ENCODE peak calls at places on chromosomes 12 and 14, in seven cellular contexts. One of them, this sample, is unnamed. For H3K9me3, H3K4me1 and H3K27me3, the result is how much of the 10 kb centered on the place peaks cover.

GRCh38 chr12:120816363-120816762 is 87.8 kb downstream of the SPPL3 start:
- DNase-seq in BE2C: no peak
- DNase-seq in gastrocnemius medialis: no peak
- DNase-seq in naive thymus-derived CD4-positive, alpha-beta T cell: no peak
- DNase-seq in IMR-90: no peak
- DNase-seq in ovary: no peak
- DNase-seq in mesenchymal stem cell: no peak
- DNase-seq in this sample: no peak

GRCh38 chr12:103128862-103129501 is 171.5 kb downstream of the ASCL1 start:
- DNase-seq in BE2C: no peak
- DNase-seq in gastrocnemius medialis: no peak
- DNase-seq in IMR-90: no peak
- DNase-seq in mesenchymal stem cell: no peak
- DNase-seq in naive thymus-derived CD4-positive, alpha-beta T cell: no peak
- DNase-seq in ovary: no peak
- DNase-seq in this sample: no peak

GRCh38 chr14:39107624-39108023 is 4.6 kb upstream of the SEC23A start:
- DNase-seq in naive thymus-derived CD4-positive, alpha-beta T cell: peak
- DNase-seq in ovary: no peak
- DNase-seq in gastrocnemius medialis: no peak
- DNase-seq in IMR-90: peak
- DNase-seq in mesenchymal stem cell: peak
- DNase-seq in BE2C: no peak
- DNase-seq in this sample: no peak

GRCh38 chr14:64502476-64503183 is 1.0 kb downstream of the ZBTB25 start:
- DNase-seq in ovary: no peak
- DNase-seq in gastrocnemius medialis: no peak
- DNase-seq in naive thymus-derived CD4-positive, alpha-beta T cell: peak
- DNase-seq in mesenchymal stem cell: no peak
- DNase-seq in IMR-90: peak
- DNase-seq in BE2C: no peak
- DNase-seq in this sample: no peak

GRCh38 chr14:31969841-31970240 is 107.3 kb upstream of the ARHGAP5 start:
- DNase-seq in IMR-90: no peak
- DNase-seq in gastrocnemius medialis: no peak
- DNase-seq in mesenchymal stem cell: peak
- DNase-seq in BE2C: no peak
- DNase-seq in ovary: no peak
- DNase-seq in naive thymus-derived CD4-positive, alpha-beta T cell: no peak
- DNase-seq in this sample: no peak

GRCh38 chr12:132391326-132392041 is 62.1 kb upstream of the GALNT9 start:
- DNase-seq in IMR-90: no peak
- DNase-seq in naive thymus-derived CD4-positive, alpha-beta T cell: no peak
- DNase-seq in gastrocnemius medialis: no peak
- DNase-seq in ovary: no peak
- DNase-seq in mesenchymal stem cell: no peak
- DNase-seq in BE2C: no peak
- DNase-seq in this sample: no peak

GRCh38 chr14:68593806-68594536 is 198.9 kb downstream of the ZFP36L1 start:
- DNase-seq in mesenchymal stem cell: peak
- DNase-seq in gastrocnemius medialis: no peak
- DNase-seq in BE2C: no peak
- DNase-seq in IMR-90: peak
- DNase-seq in ovary: no peak
- DNase-seq in naive thymus-derived CD4-positive, alpha-beta T cell: no peak
- DNase-seq in this sample: no peak

GRCh38 chr14:94970937-94971730 is 186.2 kb downstream of the DICER1 start:
- DNase-seq in mesenchymal stem cell: no peak
- DNase-seq in BE2C: no peak
- DNase-seq in naive thymus-derived CD4-positive, alpha-beta T cell: no peak
- DNase-seq in ovary: no peak
- DNase-seq in IMR-90: no peak
- DNase-seq in gastrocnemius medialis: no peak
- DNase-seq in this sample: no peak

GRCh38 chr12:21774358-21775129 is at the start of gene KCNJ8:
- DNase-seq in BE2C: peak
- DNase-seq in mesenchymal stem cell: peak
- DNase-seq in ovary: peak
- DNase-seq in naive thymus-derived CD4-positive, alpha-beta T cell: no peak
- DNase-seq in gastrocnemius medialis: peak
- DNase-seq in IMR-90: peak
- DNase-seq in this sample: no peak

GRCh38 chr12:3319723-3320492 is 171.1 kb upstream of the PRMT8 start:
- DNase-seq in mesenchymal stem cell: no peak
- DNase-seq in IMR-90: no peak
- DNase-seq in ovary: no peak
- DNase-seq in naive thymus-derived CD4-positive, alpha-beta T cell: no peak
- DNase-seq in BE2C: no peak
- DNase-seq in gastrocnemius medialis: no peak
- DNase-seq in this sample: no peak

GRCh38 chr14:63737582-63738006 is 9.7 kb upstream of the SGPP1 start:
- DNase-seq in gastrocnemius medialis: no peak
- DNase-seq in BE2C: no peak
- DNase-seq in naive thymus-derived CD4-positive, alpha-beta T cell: no peak
- DNase-seq in IMR-90: no peak
- DNase-seq in ovary: no peak
- DNase-seq in mesenchymal stem cell: no peak
- DNase-seq in this sample: no peak

GRCh38 chr14:36973806-36974442 is 198.5 kb downstream of the SLC25A21 start:
- DNase-seq in IMR-90: peak
- DNase-seq in mesenchymal stem cell: peak
- DNase-seq in ovary: no peak
- DNase-seq in BE2C: no peak
- DNase-seq in gastrocnemius medialis: no peak
- DNase-seq in naive thymus-derived CD4-positive, alpha-beta T cell: no peak
- DNase-seq in this sample: no peak

GRCh38 chr12:25950329-25951115 is 8.0 kb upstream of the RASSF8 start:
- DNase-seq in gastrocnemius medialis: no peak
- DNase-seq in IMR-90: no peak
- DNase-seq in mesenchymal stem cell: no peak
- DNase-seq in ovary: no peak
- DNase-seq in BE2C: no peak
- DNase-seq in naive thymus-derived CD4-positive, alpha-beta T cell: no peak
- DNase-seq in this sample: no peak

GRCh38 chr14:106843951-106844483 is 1317.6 kb downstream of the TMEM121 start:
- DNase-seq in gastrocnemius medialis: no peak
- DNase-seq in mesenchymal stem cell: no peak
- DNase-seq in ovary: peak
- DNase-seq in naive thymus-derived CD4-positive, alpha-beta T cell: peak
- DNase-seq in IMR-90: no peak
- DNase-seq in BE2C: no peak
- DNase-seq in this sample: no peak

GRCh38 chr12:108350511-108350910 is 11.4 kb upstream of the CMKLR1 start:
- DNase-seq in BE2C: no peak
- DNase-seq in gastrocnemius medialis: no peak
- DNase-seq in mesenchymal stem cell: no peak
- DNase-seq in naive thymus-derived CD4-positive, alpha-beta T cell: no peak
- DNase-seq in IMR-90: no peak
- DNase-seq in ovary: no peak
- DNase-seq in this sample: no peak

GRCh38 chr12:124874988-124875802 is 11.5 kb upstream of the SCARB1 start:
- DNase-seq in naive thymus-derived CD4-positive, alpha-beta T cell: no peak
- DNase-seq in ovary: no peak
- DNase-seq in mesenchymal stem cell: no peak
- DNase-seq in BE2C: no peak
- DNase-seq in gastrocnemius medialis: no peak
- DNase-seq in IMR-90: no peak
- DNase-seq in this sample: no peak

GRCh38 chr12:92619730-92620684 is 82.8 kb upstream of the PLEKHG7 start:
- DNase-seq in mesenchymal stem cell: peak
- DNase-seq in BE2C: no peak
- DNase-seq in ovary: no peak
- DNase-seq in naive thymus-derived CD4-positive, alpha-beta T cell: no peak
- DNase-seq in IMR-90: no peak
- DNase-seq in gastrocnemius medialis: no peak
- DNase-seq in this sample: no peak

GRCh38 chr12:131775904-131776889 is 52.0 kb upstream of the MMP17 start:
- DNase-seq in IMR-90: no peak
- DNase-seq in gastrocnemius medialis: no peak
- DNase-seq in ovary: no peak
- DNase-seq in BE2C: no peak
- DNase-seq in naive thymus-derived CD4-positive, alpha-beta T cell: no peak
- DNase-seq in mesenchymal stem cell: no peak
- DNase-seq in this sample: no peak

GRCh38 chr12:70230934-70231606 is 12.2 kb upstream of the CNOT2 start:
- DNase-seq in ovary: no peak
- DNase-seq in IMR-90: no peak
- DNase-seq in BE2C: no peak
- DNase-seq in mesenchymal stem cell: no peak
- DNase-seq in naive thymus-derived CD4-positive, alpha-beta T cell: no peak
- DNase-seq in gastrocnemius medialis: no peak
- DNase-seq in this sample: no peak

GRCh38 chr14:79304279-79304678 is 907.0 kb downstream of the DIO2 start:
- DNase-seq in IMR-90: no peak
- DNase-seq in gastrocnemius medialis: no peak
- DNase-seq in mesenchymal stem cell: no peak
- DNase-seq in BE2C: no peak
- DNase-seq in naive thymus-derived CD4-positive, alpha-beta T cell: no peak
- DNase-seq in ovary: no peak
- DNase-seq in this sample: no peak

GRCh38 chr14:93326196-93326595 is 6.6 kb downstream of the BTBD7 start:
- DNase-seq in mesenchymal stem cell: no peak
- DNase-seq in gastrocnemius medialis: no peak
- DNase-seq in ovary: no peak
- DNase-seq in naive thymus-derived CD4-positive, alpha-beta T cell: no peak
- DNase-seq in BE2C: no peak
- DNase-seq in IMR-90: no peak
- DNase-seq in this sample: no peak

GRCh38 chr14:93331375-93332031 is 1.3 kb downstream of the BTBD7 start:
- DNase-seq in ovary: no peak
- DNase-seq in BE2C: no peak
- DNase-seq in naive thymus-derived CD4-positive, alpha-beta T cell: peak
- DNase-seq in gastrocnemius medialis: no peak
- DNase-seq in mesenchymal stem cell: peak
- DNase-seq in IMR-90: no peak
- DNase-seq in this sample: no peak

GRCh38 chr14:93329965-93330608 is 2.7 kb downstream of the BTBD7 start:
- DNase-seq in mesenchymal stem cell: no peak
- DNase-seq in IMR-90: no peak
- DNase-seq in naive thymus-derived CD4-positive, alpha-beta T cell: no peak
- DNase-seq in gastrocnemius medialis: no peak
- DNase-seq in BE2C: no peak
- DNase-seq in ovary: no peak
- DNase-seq in this sample: no peak

GRCh38 chr14:93330609-93331000 is 2.2 kb downstream of the BTBD7 start:
- DNase-seq in BE2C: no peak
- DNase-seq in gastrocnemius medialis: no peak
- DNase-seq in mesenchymal stem cell: no peak
- DNase-seq in ovary: no peak
- DNase-seq in IMR-90: no peak
- DNase-seq in naive thymus-derived CD4-positive, alpha-beta T cell: no peak
- DNase-seq in this sample: no peak

GRCh38 chr14:93328546-93328945 is 4.3 kb downstream of the BTBD7 start:
- DNase-seq in ovary: no peak
- DNase-seq in mesenchymal stem cell: no peak
- DNase-seq in naive thymus-derived CD4-positive, alpha-beta T cell: no peak
- DNase-seq in gastrocnemius medialis: no peak
- DNase-seq in IMR-90: no peak
- DNase-seq in BE2C: no peak
- DNase-seq in this sample: no peak
- H3K9me3 ChIP-seq in ovary: under half
- H3K9me3 ChIP-seq in mesenchymal stem cell: under half
- H3K9me3 ChIP-seq in naive thymus-derived CD4-positive, alpha-beta T cell: under half
- H3K9me3 ChIP-seq in gastrocnemius medialis: under half
- H3K9me3 ChIP-seq in IMR-90: under half
- H3K9me3 ChIP-seq in BE2C: under half
- H3K9me3 ChIP-seq in this sample: under half

GRCh38 chr14:91371990-91372375 is 45.6 kb downstream of the CCDC88C start:
- DNase-seq in ovary: no peak
- DNase-seq in gastrocnemius medialis: no peak
- DNase-seq in naive thymus-derived CD4-positive, alpha-beta T cell: no peak
- DNase-seq in IMR-90: no peak
- DNase-seq in BE2C: no peak
- DNase-seq in mesenchymal stem cell: no peak
- DNase-seq in this sample: no peak

GRCh38 chr14:91373591-91374245 is 43.9 kb downstream of the CCDC88C start:
- DNase-seq in ovary: no peak
- DNase-seq in BE2C: peak
- DNase-seq in IMR-90: no peak
- DNase-seq in naive thymus-derived CD4-positive, alpha-beta T cell: peak
- DNase-seq in mesenchymal stem cell: no peak
- DNase-seq in gastrocnemius medialis: no peak
- DNase-seq in this sample: no peak

GRCh38 chr14:91374287-91374880 is 43.2 kb downstream of the CCDC88C start:
- DNase-seq in BE2C: no peak
- DNase-seq in gastrocnemius medialis: no peak
- DNase-seq in mesenchymal stem cell: no peak
- DNase-seq in naive thymus-derived CD4-positive, alpha-beta T cell: no peak
- DNase-seq in ovary: no peak
- DNase-seq in IMR-90: no peak
- DNase-seq in this sample: no peak

GRCh38 chr14:91371011-91371989 is 46.3 kb downstream of the CCDC88C start:
- DNase-seq in gastrocnemius medialis: no peak
- DNase-seq in naive thymus-derived CD4-positive, alpha-beta T cell: no peak
- DNase-seq in ovary: no peak
- DNase-seq in IMR-90: no peak
- DNase-seq in BE2C: no peak
- DNase-seq in mesenchymal stem cell: no peak
- DNase-seq in this sample: no peak

GRCh38 chr14:91372680-91373495 is 44.7 kb downstream of the CCDC88C start:
- DNase-seq in naive thymus-derived CD4-positive, alpha-beta T cell: peak
- DNase-seq in IMR-90: no peak
- DNase-seq in mesenchymal stem cell: no peak
- DNase-seq in ovary: no peak
- DNase-seq in gastrocnemius medialis: no peak
- DNase-seq in BE2C: peak
- DNase-seq in this sample: no peak
- H3K4me1 ChIP-seq in naive thymus-derived CD4-positive, alpha-beta T cell: half or more
- H3K4me1 ChIP-seq in IMR-90: under half
- H3K4me1 ChIP-seq in mesenchymal stem cell: under half
- H3K4me1 ChIP-seq in ovary: under half
- H3K4me1 ChIP-seq in gastrocnemius medialis: under half
- H3K4me1 ChIP-seq in BE2C: under half
- H3K4me1 ChIP-seq in this sample: half or more

GRCh38 chr12:49954863-49955830 is 4.6 kb downstream of the AQP2 start:
- DNase-seq in gastrocnemius medialis: no peak
- DNase-seq in ovary: no peak
- DNase-seq in BE2C: peak
- DNase-seq in naive thymus-derived CD4-positive, alpha-beta T cell: no peak
- DNase-seq in IMR-90: no peak
- DNase-seq in mesenchymal stem cell: no peak
- DNase-seq in this sample: no peak
- H3K27me3 ChIP-seq in gastrocnemius medialis: under half
- H3K27me3 ChIP-seq in ovary: under half
- H3K27me3 ChIP-seq in BE2C: under half
- H3K27me3 ChIP-seq in naive thymus-derived CD4-positive, alpha-beta T cell: under half
- H3K27me3 ChIP-seq in IMR-90: half or more
- H3K27me3 ChIP-seq in mesenchymal stem cell: half or more
- H3K27me3 ChIP-seq in this sample: under half

DNA sequence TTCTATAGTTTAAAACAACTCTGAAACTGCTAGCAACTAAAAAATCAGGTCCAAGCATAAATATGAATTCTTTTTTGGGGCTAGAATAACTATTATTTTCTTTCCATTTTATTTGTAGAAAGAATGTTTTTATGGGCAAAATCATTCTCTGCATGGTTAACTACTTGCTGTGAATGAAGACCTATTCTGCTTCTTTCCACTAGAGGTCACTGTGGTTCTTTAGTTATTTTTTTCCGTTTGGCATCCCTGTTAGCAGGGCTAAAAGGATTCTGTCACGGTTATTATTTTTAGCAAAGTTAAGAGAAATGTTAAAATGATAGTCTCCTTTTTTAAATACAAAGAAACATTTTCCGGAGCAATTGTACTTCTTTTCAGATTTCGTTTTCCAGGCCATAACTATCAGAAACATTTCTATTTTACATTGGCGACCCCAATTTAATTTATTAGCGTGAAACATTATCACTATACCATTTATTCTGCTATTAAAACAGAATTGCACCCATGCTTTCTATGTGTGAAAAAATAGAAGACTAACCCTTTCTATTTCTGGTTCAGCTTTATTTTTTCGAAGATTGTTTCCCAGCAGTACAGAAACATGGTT is 404.8 kb downstream of the ATP23 start:
- DNase-seq in BE2C: no peak
- DNase-seq in IMR-90: peak
- DNase-seq in naive thymus-derived CD4-positive, alpha-beta T cell: peak
- DNase-seq in ovary: no peak
- DNase-seq in mesenchymal stem cell: peak
- DNase-seq in gastrocnemius medialis: no peak
- DNase-seq in this sample: no peak
- H3K9me3 ChIP-seq in BE2C: under half
- H3K9me3 ChIP-seq in IMR-90: under half
- H3K9me3 ChIP-seq in naive thymus-derived CD4-positive, alpha-beta T cell: under half
- H3K9me3 ChIP-seq in ovary: under half
- H3K9me3 ChIP-seq in mesenchymal stem cell: under half
- H3K9me3 ChIP-seq in gastrocnemius medialis: under half
- H3K9me3 ChIP-seq in this sample: under half